ENCODE peak calls at places on chromosome 18, in four cellular contexts. P is activated naive CD8-positive, alpha-beta T cell treated with anti-CD3 and anti-CD28 coated beads, Interleukin-2, amount 50 U/mL, for 24 hours; W is cardiac muscle cell; V is BJ. M is an unnamed sample.
A peak's percentile ranks its signal among the peaks of the same experiment; 100 is the strongest.

GRCh38 chr18:10851824-10852225 is 297.5 kb downstream of the PIEZO2 start:
- DNase-seq in P (no peak), W (peak; percentile 62), V (no peak), M (peak; percentile 36)

GRCh38 chr18:63267990-63268721 is 51.4 kb downstream of the BCL2 start:
- DNase-seq in P (no peak), W (no peak), V (no peak), M (no peak)

GRCh38 chr18:24567199-24567598 is 106.8 kb downstream of the HRH4 start:
- DNase-seq in P (no peak), W (no peak), V (peak; percentile 19), M (no peak)

GRCh38 chr18:35624140-35624539 is 42.6 kb downstream of the GALNT1 start:
- DNase-seq in P (no peak), W (no peak), V (no peak), M (no peak)

GRCh38 chr18:29925566-29925965 is 1117.0 kb downstream of the DSC3 start:
- DNase-seq in P (no peak), W (no peak), V (no peak), M (no peak)

GRCh38 chr18:79386547-79386946 is 9.2 kb upstream of the NFATC1 start:
- DNase-seq in P (no peak), W (no peak), V (no peak), M (no peak)

GRCh38 chr18:58402247-58402646 is 226.6 kb downstream of the ALPK2 start:
- DNase-seq in P (no peak), W (peak; percentile 28), V (no peak), M (no peak)

GRCh38 chr18:11310476-11311086 is 161.2 kb upstream of the PIEZO2 start:
- DNase-seq in P (peak; percentile 44), W (peak; percentile 79), V (no peak), M (peak; percentile 50)

GRCh38 chr18:66156946-66157687 is 406.3 kb downstream of the CDH7 start:
- DNase-seq in P (no peak), W (no peak), V (no peak), M (no peak)

GRCh38 chr18:72541871-72542690 is 2.1 kb downstream of the CBLN2 start:
- DNase-seq in P (no peak), W (peak; percentile 48), V (no peak), M (peak; percentile 68)

GRCh38 chr18:30491815-30492551 is 550.6 kb downstream of the DSC3 start:
- DNase-seq in P (no peak), W (no peak), V (no peak), M (no peak)

GRCh38 chr18:74517236-74517630 is 17.1 kb upstream of the CNDP1 start:
- DNase-seq in P (no peak), W (no peak), V (no peak), M (no peak)

M was measured in ACHN.